ENCODE peak calls at places on chromosomes 16 and 17, in four cellular contexts. X is IMR-90, E is mesendoderm, N is trophoblast cell. O is an unnamed sample. For H3K36me3, the result is how much of the 10 kb centered on the place peaks cover.

GRCh38 chr16:80375513-80375912 is 165.3 kb upstream of the DYNLRB2 start:
- DNase-seq in X (no peak), N (no peak), E (no peak), O (no peak)

GRCh38 chr17:7944321-7944720 is 12.3 kb downstream of the CNTROB start:
- DNase-seq in X (no peak), E (no peak), N (no peak), O (no peak)

GRCh38 chr17:76540381-76541300 is 797 bp downstream of the PRCD start:
- DNase-seq in N (peak), E (peak), X (peak), O (peak)

GRCh38 chr16:46929378-46930332 is 43.8 kb downstream of the DNAJA2 start:
- DNase-seq in N (peak), E (peak), X (peak), O (peak)

GRCh38 chr16:15607700-15608396 is 35.1 kb downstream of the MARF1 start:
- DNase-seq in X (peak), E (peak), N (peak), O (peak)

GRCh38 chr17:15456972-15457722 is 10.3 kb downstream of the CDRT4 start:
- DNase-seq in E (peak), X (peak), N (peak), O (peak)

GRCh38 chr17:42313389-42313772 is 25.1 kb downstream of the STAT5A start:
- DNase-seq in X (no peak), N (no peak), E (peak), O (no peak)

GRCh38 chr17:83009414-83010322 is 69.7 kb upstream of the METRNL start:
- DNase-seq in E (no peak), N (no peak), X (no peak), O (no peak)

GRCh38 chr16:16182918-16183317 is 40.4 kb downstream of the ABCC6 start:
- DNase-seq in X (no peak), N (no peak), E (no peak), O (no peak)

GRCh38 chr17:82198092-82198491 is 14.6 kb downstream of the CCDC57 start:
- DNase-seq in N (no peak), E (no peak), X (no peak), O (no peak)

GRCh38 chr16:81446318-81447275 is 2.0 kb downstream of the CMIP start:
- DNase-seq in X (peak), N (peak), E (peak), O (peak)

GRCh38 chr16:58024347-58024672 is 1.2 kb upstream of the MMP15 start:
- DNase-seq in E (no peak), N (no peak), X (no peak), O (no peak)

GRCh38 chr17:77036841-77037381 is 103.9 kb upstream of the SEC14L1 start:
- DNase-seq in E (no peak), X (no peak), N (peak), O (no peak)

GRCh38 chr16:79808731-79809130 is 208.2 kb upstream of the MAF start:
- DNase-seq in E (no peak), X (no peak), N (no peak), O (no peak)

GRCh38 chr16:72501739-72502653 is 330.0 kb upstream of the PMFBP1 start:
- DNase-seq in X (peak), E (peak), N (peak), O (peak)

GRCh38 chr16:31476305-31477219 is 4.6 kb downstream of the TGFB1I1 start:
- DNase-seq in E (peak), N (peak), X (no peak), O (peak)

GRCh38 chr17:78709688-78710290 is 72.3 kb downstream of the CYTH1 start:
- DNase-seq in X (no peak), N (no peak), E (no peak), O (no peak)

GRCh38 chr17:41026668-41027471 is at the start of gene KRTAP1-5:
- DNase-seq in X (peak), E (no peak), N (peak), O (peak)

GRCh38 chr17:17983376-17983775 is 10.7 kb downstream of the DRC3 start:
- DNase-seq in N (no peak), E (no peak), X (no peak), O (no peak)

GRCh38 chr17:55275894-55276804 is 11.4 kb downstream of the HLF start:
- DNase-seq in E (no peak), X (no peak), N (no peak), O (no peak)

GRCh38 chr16:58076514-58076913 is 51.0 kb downstream of the MMP15 start:
- DNase-seq in E (no peak), N (no peak), X (no peak), O (no peak)

GRCh38 chr17:17942846-17943245 is 29.4 kb downstream of the TOM1L2 start:
- DNase-seq in E (peak), N (peak), X (peak), O (no peak)

GRCh38 chr16:70715113-70715711 is 29.4 kb upstream of the MTSS2 start:
- DNase-seq in N (peak), X (peak), E (peak), O (peak)

GRCh38 chr17:58328195-58329034 is at the start of gene TSPOAP1:
- DNase-seq in X (no peak), N (no peak), E (peak), O (no peak)

GRCh38 chr17:75876190-75876937 is 2.0 kb downstream of the TRIM47 start:
- DNase-seq in E (peak), N (no peak), X (no peak), O (peak)

GRCh38 chr16:84599528-84600202 is 18.2 kb downstream of the COTL1 start:
- DNase-seq in N (peak), E (peak), X (peak), O (peak)

GRCh38 chr16:69171325-69172095 is 15.5 kb upstream of the SNTB2 start:
- DNase-seq in E (peak), X (peak), N (peak), O (peak)

GRCh38 chr16:79777679-79778078 is 177.1 kb upstream of the MAF start:
- DNase-seq in X (no peak), E (no peak), N (no peak), O (no peak)

DNA sequence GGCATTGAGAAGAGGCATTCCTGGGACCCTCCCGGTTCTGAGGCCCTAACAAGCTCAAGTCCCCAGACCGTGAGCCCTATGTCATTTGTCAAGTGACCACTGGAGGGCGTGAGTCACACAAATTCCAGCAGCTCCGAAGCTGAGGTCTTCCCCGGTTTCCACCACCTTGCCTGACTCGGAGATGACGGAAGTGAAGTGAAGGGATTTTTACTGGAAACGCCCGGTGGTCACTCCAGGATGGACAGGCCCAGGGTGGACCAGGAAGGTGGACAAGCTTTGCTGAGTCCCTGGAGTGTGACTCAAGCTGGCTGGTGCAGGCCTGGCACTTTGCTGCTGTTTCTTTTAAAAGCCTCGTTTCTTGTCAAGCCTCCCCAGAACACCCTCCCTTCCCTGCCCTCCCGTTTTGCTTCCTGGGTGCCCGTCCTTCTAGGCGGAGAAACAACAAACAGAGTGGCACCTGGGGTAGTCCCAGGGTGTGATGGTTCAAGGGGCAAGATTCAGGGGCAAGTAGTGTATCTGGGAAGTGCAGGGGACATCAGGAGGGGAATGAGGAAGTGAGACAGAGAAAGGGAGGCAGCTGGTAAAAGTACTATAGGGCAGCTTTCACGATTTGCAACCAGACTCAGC is 5.3 kb upstream of the NOS2 start:
- DNase-seq in N (peak), X (peak), E (peak), O (peak)
- H4K8ac ChIP-seq in N (peak), X (peak), E (no peak), O (peak)

GRCh38 chr17:62780273-62780672 is 27.8 kb downstream of the MARCHF10 start:
- DNase-seq in X (no peak), N (no peak), E (no peak), O (no peak)
- H2AK5ac ChIP-seq in X (peak), N (no peak), E (no peak), O (peak)

DNA sequence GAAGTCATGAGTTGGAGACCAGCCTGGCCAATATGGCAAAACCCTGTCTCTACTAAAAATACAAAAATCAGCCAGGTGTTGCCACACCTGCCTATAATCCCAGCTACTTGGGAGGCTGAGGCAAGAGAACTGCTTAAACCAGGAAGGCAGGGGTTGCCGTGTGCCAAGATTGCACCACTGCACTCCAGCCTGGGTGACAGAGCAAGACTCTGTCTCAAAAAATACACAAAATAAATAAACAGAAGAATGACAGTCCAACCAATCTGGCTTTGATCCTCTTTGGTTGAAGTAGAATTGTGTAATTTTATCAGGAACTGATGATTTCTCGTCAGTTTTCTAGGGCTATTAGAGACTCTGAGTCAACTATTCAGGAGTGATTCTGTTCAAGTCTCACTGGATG is 79.4 kb downstream of the SLC5A11 start:
- DNase-seq in E (no peak), X (no peak), N (no peak), O (no peak)
- H3K36me3 ChIP-seq in E (under half), X (under half), N (under half), O (half or more)

DNA sequence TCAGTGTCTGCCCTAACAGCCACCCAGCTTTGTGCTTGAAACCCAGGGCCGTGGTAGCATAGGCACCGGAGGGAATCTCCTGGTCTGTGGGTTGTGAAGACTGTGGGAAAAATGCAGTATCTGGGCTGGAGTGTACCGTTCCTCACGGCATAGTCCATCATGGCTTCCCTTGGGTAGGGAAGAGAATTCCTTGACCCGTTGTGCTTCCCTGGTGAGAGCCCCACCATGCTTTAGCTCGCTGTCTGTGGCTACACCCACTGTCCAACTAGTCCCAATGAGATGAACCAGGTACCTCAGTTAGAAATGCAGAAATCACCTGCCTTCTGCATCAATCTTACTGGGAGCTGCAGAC is 67.3 kb downstream of the ATF7IP2 start:
- DNase-seq in X (no peak), N (no peak), E (no peak), O (no peak)
- H4K8ac ChIP-seq in X (no peak), N (no peak), E (no peak), O (no peak)

GRCh38 chr17:50619489-50619888 is 15.2 kb upstream of the ABCC3 start:
- DNase-seq in N (no peak), E (no peak), X (no peak), O (no peak)
- H2AK5ac ChIP-seq in N (no peak), E (no peak), X (peak), O (no peak)

GRCh38 chr17:2931426-2931825 is 132.0 kb downstream of the OR1D5 start:
- DNase-seq in E (peak), X (no peak), N (no peak), O (no peak)

GRCh38 chr17:2929881-2930533 is 133.4 kb downstream of the OR1D5 start:
- DNase-seq in N (peak), X (peak), E (peak), O (peak)

GRCh38 chr17:2933606-2934005 is 129.8 kb downstream of the OR1D5 start:
- DNase-seq in X (no peak), N (no peak), E (no peak), O (no peak)

GRCh38 chr17:2932946-2933345 is 130.5 kb downstream of the OR1D5 start:
- DNase-seq in E (no peak), X (no peak), N (no peak), O (no peak)

DNA sequence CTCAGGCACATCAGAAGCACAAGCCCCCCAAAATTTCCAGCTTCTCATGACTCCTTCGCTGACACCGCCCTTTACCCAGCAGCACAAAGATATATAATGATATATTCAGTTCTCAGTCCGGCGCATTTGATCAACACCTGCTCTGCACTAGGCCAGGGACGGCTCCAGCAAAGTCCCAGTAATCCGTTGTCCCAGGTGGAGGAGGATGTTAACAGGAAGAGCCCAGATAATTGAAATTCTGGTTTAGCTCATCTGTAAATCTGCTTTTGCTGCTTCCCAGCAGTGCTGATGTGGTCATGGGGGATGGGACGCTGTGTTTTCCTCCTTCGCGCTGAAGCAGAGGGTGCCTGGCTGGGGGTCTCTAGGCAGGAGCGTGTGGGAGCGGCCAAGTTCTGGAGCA is 131.5 kb downstream of the OR1D5 start:
- DNase-seq in N (no peak), X (no peak), E (no peak), O (no peak)
- H3K36me3 ChIP-seq in N (under half), X (under half), E (under half), O (under half)

DNA sequence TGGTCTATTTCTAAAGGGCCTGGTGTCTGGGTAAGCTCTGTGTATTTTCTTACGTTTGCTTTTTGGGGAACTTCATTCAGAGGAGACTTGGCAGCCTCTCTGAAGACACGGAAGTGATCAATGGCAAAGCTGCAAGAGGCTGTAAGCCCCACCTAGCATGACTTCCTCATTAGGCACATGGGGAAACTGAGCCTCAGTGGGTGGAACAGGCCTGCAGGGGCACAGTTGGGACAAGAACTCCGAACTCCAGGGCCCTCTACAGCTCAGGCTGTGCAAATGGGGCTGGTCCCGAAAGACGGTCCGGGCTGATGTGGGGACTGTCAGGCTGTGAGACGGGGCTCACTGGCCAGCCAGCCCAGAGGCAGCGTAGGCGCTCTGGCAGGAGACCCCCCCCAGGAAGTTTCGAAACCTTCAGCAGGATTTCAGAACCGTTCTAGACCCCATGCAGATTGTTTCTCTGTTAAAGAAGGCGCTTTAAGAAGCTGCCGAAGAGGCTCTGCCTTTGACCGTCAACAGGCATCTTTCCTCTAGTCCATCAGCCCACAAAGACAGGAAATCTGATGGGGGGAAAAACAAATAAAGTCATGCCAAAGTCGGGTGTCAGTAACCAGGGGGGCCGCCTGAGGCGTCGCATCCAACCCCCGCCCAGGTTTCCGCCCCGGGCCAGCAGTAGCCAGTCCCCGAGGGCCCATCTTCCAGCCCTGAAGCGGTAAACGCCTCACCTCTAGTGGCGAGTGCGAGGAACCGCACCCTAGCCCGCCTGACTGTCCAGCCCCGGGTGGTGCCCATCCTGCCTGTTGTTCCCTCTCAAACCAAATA is 79.8 kb upstream of the TBC1D3K start:
- DNase-seq in N (peak), E (peak), X (peak), O (peak)
- H4K8ac ChIP-seq in N (no peak), E (no peak), X (peak), O (peak)

GRCh38 chr16:24729243-24729966 is at the start of gene TNRC6A:
- DNase-seq in E (peak), X (peak), N (peak), O (peak)
- H2AK5ac ChIP-seq in E (no peak), X (peak), N (no peak), O (no peak)

GRCh38 chr17:19781488-19782458 is 33.7 kb upstream of the ALDH3A1 start:
- DNase-seq in N (no peak), E (no peak), X (no peak), O (no peak)
- H3K36me3 ChIP-seq in N (under half), E (under half), X (under half), O (under half)

GRCh38 chr16:708019-708418 is 2.4 kb upstream of the FBXL16 start:
- DNase-seq in X (no peak), N (no peak), E (no peak), O (no peak)

GRCh38 chr16:711084-711483 is 3.8 kb upstream of the METRN start:
- DNase-seq in E (no peak), N (no peak), X (no peak), O (no peak)

GRCh38 chr16:708959-709358 is 3.4 kb upstream of the FBXL16 start:
- DNase-seq in E (no peak), X (no peak), N (no peak), O (no peak)

GRCh38 chr16:710500-711075 is 4.3 kb upstream of the METRN start:
- DNase-seq in E (no peak), N (no peak), X (no peak), O (no peak)

GRCh38 chr16:709651-710499 is 4.3 kb upstream of the FBXL16 start:
- DNase-seq in N (peak), X (peak), E (peak), O (peak)
- H4K8ac ChIP-seq in N (no peak), X (no peak), E (no peak), O (no peak)

O was measured in mesenchymal stem cell.